ENCODE peak calls at places on chromosomes 4 and X, in four cellular contexts. E, O, H and Y are unnamed samples.
A peak's percentile ranks its signal among the peaks of the same experiment; 100 is the strongest.

GRCh38 chr4:154720123-154720522 is 23.7 kb upstream of the LRAT start:
- DNase-seq in E (no peak), O (no peak), H (no peak), Y (no peak)

GRCh38 chrX:100650841-100651240 is 6.8 kb downstream of the SRPX2 start:
- DNase-seq in E (no peak), O (no peak), H (no peak), Y (no peak)

GRCh38 chr4:141391771-141392170 is 171.1 kb downstream of the ZNF330 start:
- DNase-seq in E (no peak), O (no peak), H (no peak), Y (no peak)

GRCh38 chr4:165418116-165418515 is 39.3 kb downstream of the CPE start:
- DNase-seq in E (no peak), O (no peak), H (no peak), Y (no peak)

GRCh38 chr4:851701-852430 is 25.9 kb upstream of the CPLX1 start:
- DNase-seq in E (no peak), O (no peak), H (no peak), Y (no peak)

GRCh38 chr4:676871-677235 is 2.5 kb downstream of the MYL5 start:
- DNase-seq in E (no peak), O (no peak), H (peak; percentile 65), Y (no peak)

GRCh38 chr4:8910100-8910821 is 38.6 kb upstream of the HMX1 start:
- DNase-seq in E (no peak), O (no peak), H (peak; percentile 51), Y (peak; percentile 13)

GRCh38 chrX:13110427-13111324 is 66.3 kb upstream of the FAM9C start:
- DNase-seq in E (peak; percentile 45), O (peak; percentile 95), H (peak; percentile 83), Y (no peak)

GRCh38 chr4:53281438-53281837 is 84.4 kb downstream of the SCFD2 start:
- DNase-seq in E (no peak), O (no peak), H (no peak), Y (no peak)

GRCh38 chrX:1393871-1394615 is 2.1 kb upstream of the SLC25A6 start:
- DNase-seq in E (no peak), O (no peak), H (peak; percentile 54), Y (no peak)

DNA sequence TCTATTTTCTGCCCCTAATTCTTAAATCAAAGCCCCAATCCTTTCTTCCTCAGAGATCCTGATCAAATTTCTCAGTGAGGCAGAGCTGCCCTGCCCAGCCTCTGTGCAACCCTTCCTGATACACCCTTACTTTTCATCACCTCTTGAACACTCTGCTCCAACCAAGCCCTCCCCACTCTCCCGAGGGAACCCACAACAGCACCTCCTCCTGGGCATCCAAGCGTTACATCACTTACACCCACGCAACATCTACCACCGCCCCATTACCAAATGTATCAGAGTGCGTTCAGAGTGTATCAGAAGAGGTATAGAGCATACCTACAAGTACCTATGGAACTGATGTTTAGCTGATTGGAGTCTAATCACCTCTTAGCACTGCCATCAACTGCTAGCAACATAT is 186.5 kb downstream of the RAP1GDS1 start:
- DNase-seq in E (no peak), O (no peak), H (no peak), Y (no peak)
- H3K36me3 ChIP-seq in E (peaks cover 5% of the 10 kb centered on the region), O (no peaks in the 10 kb centered on the region), H (peaks cover 8% of the 10 kb centered on the region), Y (no peaks in the 10 kb centered on the region)

GRCh38 chr4:150235317-150235716 is 157.1 kb downstream of the DCLK2 start:
- DNase-seq in E (no peak), O (no peak), H (no peak), Y (no peak)

GRCh38 chr4:150235795-150236385 is 157.6 kb downstream of the DCLK2 start:
- DNase-seq in E (no peak), O (no peak), H (no peak), Y (no peak)

GRCh38 chr4:150238591-150238990 is 160.3 kb downstream of the DCLK2 start:
- DNase-seq in E (no peak), O (no peak), H (no peak), Y (no peak)

GRCh38 chr4:150236626-150237025 is 158.4 kb downstream of the DCLK2 start:
- DNase-seq in E (no peak), O (no peak), H (no peak), Y (no peak)

GRCh38 chr4:150237110-150237852 is 159.0 kb downstream of the DCLK2 start:
- DNase-seq in E (no peak), O (peak; percentile 70), H (no peak), Y (no peak)
- H3K27ac ChIP-seq in E (no peak overlapping the region), O (peak overlapping the region; percentile 93), H (peak overlapping the region; percentile 67), Y (no peak overlapping the region)

GRCh38 chrX:136437774-136438173 is 50.0 kb upstream of the BRS3 start:
- DNase-seq in E (no peak), O (no peak), H (no peak), Y (no peak)
- H3K27me3 ChIP-seq in E (peaks cover 4% of the 10 kb centered on the region), O (no peaks in the 10 kb centered on the region), H (no peaks in the 10 kb centered on the region), Y (no peaks in the 10 kb centered on the region)

GRCh38 chr4:1943928-1944327 is 64.8 kb downstream of the NELFA start:
- DNase-seq in E (no peak), O (no peak), H (no peak), Y (no peak)

GRCh38 chr4:1938027-1938426 is 66.8 kb downstream of the NSD2 start:
- DNase-seq in E (no peak), O (no peak), H (no peak), Y (no peak)

GRCh38 chr4:1937550-1937949 is 66.4 kb downstream of the NSD2 start:
- DNase-seq in E (no peak), O (no peak), H (no peak), Y (no peak)

GRCh38 chr4:1939664-1940509 is 68.7 kb downstream of the NSD2 start:
- DNase-seq in E (no peak), O (peak; percentile 83), H (no peak), Y (no peak)

DNA sequence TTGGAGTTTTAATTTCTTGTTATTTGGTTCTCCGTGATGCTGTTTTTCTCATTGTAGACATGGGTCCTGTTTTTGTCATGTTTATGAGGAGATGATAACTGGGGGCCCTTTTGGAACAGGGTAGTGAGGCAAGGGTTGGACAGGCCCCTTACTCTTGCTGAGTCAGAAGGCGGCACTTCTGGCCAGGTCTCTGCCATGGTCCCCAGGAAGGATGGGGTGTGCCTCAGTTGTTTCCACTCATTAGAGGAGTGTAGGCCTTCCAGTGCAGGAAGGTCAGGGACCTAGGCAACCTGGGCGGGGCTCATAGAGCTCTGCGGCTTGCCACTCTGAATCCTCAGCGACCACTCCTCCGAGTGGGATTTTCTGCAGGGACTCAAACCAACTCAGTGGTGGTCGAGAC is 68.2 kb downstream of the NELFA start:
- DNase-seq in E (no peak), O (no peak), H (no peak), Y (no peak)
- H3K36me3 ChIP-seq in E (peaks cover 16% of the 10 kb centered on the region), O (peaks cover 4% of the 10 kb centered on the region), H (peaks cover 77% of the 10 kb centered on the region), Y (no peaks in the 10 kb centered on the region)

DNA sequence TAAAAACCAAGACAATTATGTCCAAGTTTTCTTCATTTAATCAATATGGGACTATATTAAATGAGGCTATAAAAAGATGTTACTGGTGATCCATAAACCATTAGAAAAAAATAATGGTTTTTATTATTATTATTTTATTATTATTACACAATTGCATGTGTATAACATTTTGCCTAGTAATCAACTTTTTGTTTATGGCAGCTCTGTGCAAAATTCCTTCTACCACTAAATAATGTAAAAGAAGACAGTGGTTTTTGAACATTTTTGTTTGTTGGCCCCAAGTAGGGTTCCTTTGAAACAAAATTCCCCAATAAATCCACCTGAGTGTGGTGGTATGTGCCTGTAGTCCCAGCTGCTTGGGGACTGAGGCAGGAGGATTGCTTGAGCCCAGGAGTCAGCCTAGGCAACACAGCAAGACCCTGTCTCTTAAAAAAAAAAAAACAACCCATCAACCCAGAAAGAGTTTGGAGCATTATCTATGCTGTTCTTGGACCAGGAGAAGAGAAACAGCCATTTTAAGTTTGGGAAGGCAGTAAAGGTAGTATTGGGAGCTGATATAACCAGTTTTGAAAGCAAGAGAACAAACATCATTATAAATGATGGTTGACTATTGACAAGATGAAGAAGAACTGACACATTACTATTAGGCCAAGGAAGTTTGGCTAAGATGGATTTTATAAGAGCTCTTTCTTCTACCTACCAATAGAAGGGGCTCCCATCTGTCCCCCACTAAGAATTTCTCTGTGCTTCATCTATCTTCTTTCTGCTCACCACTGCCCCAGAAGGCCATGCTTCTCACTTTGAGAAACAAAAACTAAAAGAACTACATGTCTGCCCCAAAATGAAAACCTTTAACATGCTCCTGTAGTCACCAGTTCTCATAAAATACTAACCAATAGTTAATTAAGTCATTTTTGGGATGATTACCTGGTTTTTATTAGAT is 2.2 kb downstream of the TMEM156 start:
- DNase-seq in E (no peak), O (no peak), H (no peak), Y (no peak)
- H3K27ac ChIP-seq in E (no peak overlapping the region), O (peak overlapping the region; percentile 71), H (no peak overlapping the region), Y (no peak overlapping the region)